ENCODE peak calls at places on chromosome 9, in six cellular contexts. J is SK-N-SH, O is HepG2, Z is K562, I is HCT116, D is H1. G is an unnamed sample.
A peak's percentile ranks its signal among the peaks of the same experiment; 100 is the strongest.

GRCh38 chr9:116282598-116282997 is 129.0 kb downstream of the PAPPA start:
- DNase-seq in O (no peak), Z (no peak), D (no peak), J (no peak), I (no peak), G (no peak)

GRCh38 chr9:82117025-82117424 is 128.5 kb downstream of the SPATA31D1 start:
- DNase-seq in D (no peak), J (peak; percentile 38), O (no peak), Z (no peak), I (no peak), G (no peak)

GRCh38 chr9:20640331-20641187 is 18.3 kb upstream of the MLLT3 start:
- DNase-seq in D (no peak), Z (no peak), I (no peak), J (peak; percentile 28), O (no peak), G (no peak)

GRCh38 chr9:109411069-109411761 is 86.9 kb downstream of the PTPN3 start:
- DNase-seq in J (no peak), I (no peak), O (no peak), D (no peak), Z (no peak), G (no peak)

GRCh38 chr9:112061152-112061740 is 113.9 kb downstream of the SUSD1 start:
- DNase-seq in Z (peak; percentile 49), D (no peak), O (peak; percentile 56), J (peak; percentile 22), I (peak; percentile 61), G (no peak)

GRCh38 chr9:114389612-114390368 is 2.0 kb upstream of the AKNA start:
- DNase-seq in J (peak; percentile 58), O (no peak), D (no peak), I (no peak), Z (no peak), G (no peak)

GRCh38 chr9:36903541-36904435 is 130.3 kb downstream of the PAX5 start:
- DNase-seq in I (peak; percentile 38), J (peak; percentile 51), Z (peak; percentile 51), D (no peak), O (peak; percentile 12), G (no peak)

GRCh38 chr9:18385676-18386075 is 88.3 kb upstream of the ADAMTSL1 start:
- DNase-seq in J (no peak), O (no peak), I (no peak), Z (no peak), D (no peak), G (no peak)

GRCh38 chr9:75181748-75182147 is 93.4 kb downstream of the OSTF1 start:
- DNase-seq in J (no peak), Z (peak; percentile 14), I (peak; percentile 48), O (no peak), D (no peak), G (peak; percentile 7)

GRCh38 chr9:81819859-81820546 is 108.2 kb upstream of the SPATA31D4 start:
- DNase-seq in Z (no peak), O (no peak), J (no peak), I (no peak), D (no peak), G (no peak)

GRCh38 chr9:116411506-116411905 is 257.9 kb downstream of the PAPPA start:
- DNase-seq in I (no peak), Z (no peak), J (no peak), O (no peak), D (no peak), G (no peak)

GRCh38 chr9:77132991-77133390 is 44.3 kb upstream of the VPS13A start:
- DNase-seq in Z (no peak), J (no peak), O (no peak), D (no peak), I (no peak), G (no peak)

GRCh38 chr9:137387034-137387890 is 35.7 kb downstream of the EXD3 start:
- DNase-seq in Z (no peak), I (no peak), O (no peak), J (no peak), D (no peak), G (no peak)

GRCh38 chr9:97525451-97525850 is 24.0 kb downstream of the TMOD1 start:
- DNase-seq in J (no peak), I (no peak), D (no peak), O (no peak), Z (no peak), G (no peak)

GRCh38 chr9:14812806-14813205 is 90.3 kb upstream of the CER1 start:
- DNase-seq in J (no peak), O (no peak), D (no peak), Z (no peak), I (no peak), G (no peak)

GRCh38 chr9:20352531-20352930 is 269.8 kb downstream of the MLLT3 start:
- DNase-seq in O (no peak), D (no peak), I (no peak), Z (no peak), J (no peak), G (no peak)

GRCh38 chr9:90441814-90442213 is 200.8 kb downstream of the DIRAS2 start:
- DNase-seq in I (no peak), D (no peak), J (no peak), Z (no peak), O (no peak), G (no peak)

GRCh38 chr9:6426117-6426516 is 13.1 kb downstream of the UHRF2 start:
- DNase-seq in O (no peak), D (no peak), Z (no peak), I (no peak), J (no peak), G (no peak)

GRCh38 chr9:132125361-132125760 is 36.5 kb upstream of the NTNG2 start:
- DNase-seq in D (peak; percentile 60), J (no peak), O (no peak), Z (no peak), I (no peak), G (no peak)

GRCh38 chr9:132125944-132126720 is 35.7 kb upstream of the NTNG2 start:
- DNase-seq in J (no peak), O (no peak), D (no peak), I (no peak), Z (no peak), G (no peak)

GRCh38 chr9:132124800-132125199 is 37.1 kb upstream of the NTNG2 start:
- DNase-seq in I (no peak), Z (no peak), D (no peak), J (no peak), O (no peak), G (no peak)

GRCh38 chr9:132128191-132128590 is 33.7 kb upstream of the NTNG2 start:
- DNase-seq in O (no peak), D (no peak), I (no peak), Z (no peak), J (no peak), G (no peak)

GRCh38 chr9:132126837-132127236 is 35.0 kb upstream of the NTNG2 start:
- DNase-seq in I (no peak), J (no peak), Z (no peak), O (no peak), D (no peak), G (no peak)
- TF ChIP-seq SIN3A in I (no peak), J (no peak), Z (no peak), O (no peak), D (no peak), G (no peak)

GRCh38 chr9:79600466-79600865 is 28.7 kb downstream of the TLE4 start:
- DNase-seq in D (no peak), Z (no peak), J (no peak), O (no peak), I (no peak), G (no peak)

GRCh38 chr9:79604149-79604548 is 32.4 kb downstream of the TLE4 start:
- DNase-seq in D (no peak), O (no peak), J (no peak), Z (no peak), I (no peak), G (no peak)

GRCh38 chr9:79598562-79599345 is 27.0 kb downstream of the TLE4 start:
- DNase-seq in D (no peak), O (no peak), I (no peak), J (no peak), Z (no peak), G (no peak)

GRCh38 chr9:79604921-79605562 is 33.3 kb downstream of the TLE4 start:
- DNase-seq in J (no peak), I (no peak), D (no peak), Z (no peak), O (no peak), G (no peak)

GRCh38 chr9:79603222-79603925 is 31.6 kb downstream of the TLE4 start:
- DNase-seq in J (no peak), I (no peak), D (no peak), O (no peak), Z (no peak), G (no peak)
- TF ChIP-seq CTCF in J (no peak), I (no peak), D (no peak), O (no peak), Z (no peak), G (no peak)

GRCh38 chr9:87871425-87872078 is 11.1 kb upstream of the SPATA31E1 start:
- DNase-seq in Z (no peak), O (no peak), J (peak; percentile 40), D (peak; percentile 20), I (no peak), G (no peak)
- TF ChIP-seq SIN3A in Z (no peak), O (no peak), J (no peak), D (no peak), I (no peak), G (no peak)

GRCh38 chr9:11204521-11204920 is 591.7 kb upstream of the PTPRD start:
- DNase-seq in D (no peak), J (no peak), O (no peak), I (no peak), Z (no peak), G (no peak)

DNA sequence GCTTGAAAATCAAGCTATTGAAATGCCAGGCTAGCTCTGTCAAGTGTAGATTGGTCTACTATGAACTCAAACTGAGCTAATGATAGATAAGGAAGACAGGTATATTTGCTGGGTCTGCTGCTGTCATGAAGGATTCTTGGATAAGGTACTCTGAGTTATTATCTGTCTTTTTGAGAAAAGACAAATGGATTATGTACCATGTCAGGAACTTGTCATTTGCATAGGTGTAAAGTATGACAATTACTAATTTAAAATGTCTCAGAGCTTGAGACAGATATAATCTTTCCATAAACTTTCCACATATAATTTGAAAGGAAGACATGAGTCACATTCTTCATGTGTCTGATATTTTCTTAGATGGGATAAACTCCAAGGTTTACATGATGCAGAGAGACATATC is 594.1 kb upstream of the PTPRD start:
- DNase-seq in O (no peak), Z (no peak), D (no peak), J (no peak), I (no peak), G (no peak)
- TF ChIP-seq CTCF in O (no peak), Z (no peak), D (no peak), J (no peak), I (no peak), G (no peak)

GRCh38 chr9:72703574-72703973 is 182.2 kb downstream of the TMC1 start:
- DNase-seq in I (no peak), Z (no peak), O (no peak), D (no peak), J (no peak), G (no peak)
- TF ChIP-seq SIN3A in I (no peak), Z (no peak), O (no peak), D (no peak), J (no peak), G (no peak)

GRCh38 chr9:127910613-127911205 is 6.1 kb downstream of the ST6GALNAC4 start:
- DNase-seq in I (no peak), D (no peak), J (no peak), O (no peak), Z (no peak), G (no peak)
- TF ChIP-seq CTCF in I (peak; percentile 17), D (no peak), J (peak; percentile 17), O (peak; percentile 34), Z (peak; percentile 26), G (no peak)